ENCODE peak calls at places on chromosomes 7 and 10, in ten cellular contexts. Z is activated naive CD8-positive, alpha-beta T cell treated with anti-CD3 and anti-CD28 coated beads for 36 hours; F is DMS153; B is stimulated activated CD4-positive, alpha-beta T cell treated with anti-CD3 and anti-CD28 coated beads, Interleukin-1b, Interleukin-23, amount 100 ng/mL, for 1 hour; Q is NCI-H1417; U is effector CD4-positive, alpha-beta T cell; M is sciatic nerve; C is A172; V is LoVo; R is activated naive CD4-positive, alpha-beta T cell treated with anti-CD3 and anti-CD28 coated beads for 36 hours. O is an unnamed sample.

GRCh38 chr7:128114806-128115205 is 83.6 kb upstream of the LRRC4 start:
- DNase-seq in Z (no peak), F (no peak), B (no peak), Q (no peak), U (no peak), M (no peak), C (no peak), V (no peak), R (no peak), O (no peak)

GRCh38 chr10:30862486-30862885 is 169.2 kb downstream of the ZNF438 start:
- DNase-seq in Z (no peak), F (no peak), B (no peak), Q (no peak), U (no peak), M (no peak), C (no peak), V (no peak), R (no peak), O (no peak)

GRCh38 chr7:33183504-33183903 is 54.1 kb downstream of the BBS9 start:
- DNase-seq in Z (no peak), F (no peak), B (no peak), Q (no peak), U (no peak), M (no peak), C (no peak), V (no peak), R (no peak), O (no peak)

GRCh38 chr10:128009357-128009756 is 102.5 kb downstream of the PTPRE start:
- DNase-seq in Z (no peak), F (no peak), B (no peak), Q (no peak), U (no peak), M (no peak), C (no peak), V (no peak), R (no peak), O (no peak)

GRCh38 chr10:75049316-75050285 is 61.9 kb upstream of the SAMD8 start:
- DNase-seq in Z (no peak), F (no peak), B (no peak), Q (no peak), U (no peak), M (no peak), C (no peak), V (no peak), R (no peak), O (no peak)

GRCh38 chr7:66282594-66282935 is 77.4 kb downstream of the TPST1 start:
- DNase-seq in Z (no peak), F (no peak), B (no peak), Q (no peak), U (no peak), M (no peak), C (no peak), V (no peak), R (no peak), O (no peak)

GRCh38 chr7:48376263-48376662 is 205.0 kb downstream of the ABCA13 start:
- DNase-seq in Z (no peak), F (no peak), B (no peak), Q (no peak), U (no peak), M (no peak), C (no peak), V (no peak), R (no peak), O (no peak)

GRCh38 chr7:70047891-70048448 is 449.7 kb downstream of the AUTS2 start:
- DNase-seq in Z (no peak), F (no peak), B (no peak), Q (no peak), U (no peak), M (no peak), C (no peak), V (no peak), R (no peak), O (no peak)

GRCh38 chr7:65475734-65476319 is 102.2 kb downstream of the ZNF92 start:
- DNase-seq in Z (peak), F (no peak), B (no peak), Q (no peak), U (no peak), M (no peak), C (peak), V (peak), R (peak), O (no peak)

GRCh38 chr10:123997486-123998196 is 95.8 kb downstream of the CHST15 start:
- DNase-seq in Z (no peak), F (no peak), B (no peak), Q (no peak), U (no peak), M (peak), C (peak), V (peak), R (no peak), O (no peak)